ENCODE peak calls at places on chromosomes 11 and 22, in four cellular contexts. X, L, V and C are unnamed samples.

GRCh38 chr11:2096001-2096918 is 42.9 kb downstream of the IGF2 start:
- DNase-seq in L (no peak), V (no peak), X (no peak), C (peak; percentile 59)

GRCh38 chr22:46577361-46578249 is 40.2 kb upstream of the CELSR1 start:
- DNase-seq in L (no peak), X (no peak), V (no peak), C (peak; percentile 86)

GRCh38 chr11:27401760-27402316 is 38.8 kb upstream of the CCDC34 start:
- DNase-seq in V (no peak), L (peak; percentile 67), X (no peak), C (no peak)

GRCh38 chr11:69000831-69001245 is 12.2 kb downstream of the MRGPRF start:
- DNase-seq in V (no peak), X (peak; percentile 79), L (peak; percentile 30), C (peak; percentile 36)

GRCh38 chr11:68838572-68838964 is 3.1 kb downstream of the CPT1A start:
- DNase-seq in X (peak; percentile 56), V (no peak), L (no peak), C (no peak)

GRCh38 chr11:132430352-132431091 is 1060.1 kb downstream of the NTM start:
- DNase-seq in L (no peak), X (no peak), V (no peak), C (no peak)

GRCh38 chr11:34052608-34053160 is 1.2 kb downstream of the CAPRIN1 start:
- DNase-seq in X (peak; percentile 31), L (peak; percentile 42), V (peak; percentile 16), C (peak; percentile 89)

GRCh38 chr22:50720301-50720845 is 17.6 kb upstream of the ACR start:
- DNase-seq in X (no peak), V (no peak), L (no peak), C (no peak)

GRCh38 chr11:24155792-24156191 is 341.1 kb upstream of the LUZP2 start:
- DNase-seq in X (no peak), V (no peak), L (no peak), C (no peak)

GRCh38 chr11:1570896-1571759 is 943 bp downstream of the DUSP8 start:
- DNase-seq in L (peak; percentile 31), V (no peak), X (no peak), C (peak; percentile 82)

GRCh38 chr11:62770778-62771143 is 435 bp upstream of the TAF6L start:
- DNase-seq in X (no peak), V (no peak), L (peak; percentile 44), C (peak; percentile 81)

GRCh38 chr22:43227231-43227630 is 40.3 kb upstream of the TTLL12 start:
- DNase-seq in L (no peak), X (no peak), V (no peak), C (no peak)

GRCh38 chr11:64859542-64860414 is 15.3 kb upstream of the CDC42BPG start:
- DNase-seq in V (peak; percentile 94), X (no peak), L (no peak), C (peak; percentile 88)

GRCh38 chr11:71554996-71555395 is 6.8 kb downstream of the KRTAP5-9 start:
- DNase-seq in X (no peak), L (no peak), V (no peak), C (no peak)

GRCh38 chr11:130413383-130414106 is 14.9 kb downstream of the ADAMTS8 start:
- DNase-seq in X (no peak), L (no peak), V (no peak), C (no peak)

GRCh38 chr11:118907749-118908106 is 18.0 kb downstream of the BCL9L start:
- DNase-seq in X (no peak), V (no peak), L (no peak), C (no peak)

GRCh38 chr11:64372802-64373597 is 14.0 kb downstream of the RPS6KA4 start:
- DNase-seq in V (no peak), X (no peak), L (no peak), C (no peak)

GRCh38 chr11:43823851-43824250 is 56.8 kb upstream of the ALKBH3 start:
- DNase-seq in V (no peak), L (no peak), X (no peak), C (no peak)

GRCh38 chr11:68954970-68955958 is 25.5 kb downstream of the MRGPRD start:
- DNase-seq in L (peak; percentile 73), V (no peak), X (peak; percentile 46), C (peak; percentile 83)

DNA sequence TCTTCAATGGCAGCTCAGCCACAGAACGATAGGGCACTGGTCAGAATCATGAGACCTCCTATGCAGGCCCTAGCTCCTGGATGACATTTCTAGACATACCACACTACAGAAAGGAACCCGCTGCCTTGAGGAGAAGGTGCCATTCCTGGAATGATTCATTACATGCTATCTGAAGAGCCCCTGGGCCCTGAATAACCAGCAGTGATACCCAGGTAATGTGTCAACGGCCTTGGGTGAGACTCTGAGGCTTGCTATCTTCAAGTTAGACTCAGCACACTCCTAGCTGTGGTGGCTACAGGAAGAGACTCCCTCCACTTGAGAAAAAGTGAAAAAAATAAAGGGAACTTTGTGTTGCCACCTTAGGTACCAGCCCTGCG is 161.2 kb upstream of the GRIA4 start:
- DNase-seq in X (no peak), L (no peak), V (no peak), C (no peak)
- H3K4me1 ChIP-seq in X (no peaks in the 10 kb centered on the region), L (no peaks in the 10 kb centered on the region), V (no peaks in the 10 kb centered on the region), C (no peaks in the 10 kb centered on the region)

GRCh38 chr11:18332891-18333290 is 10.5 kb downstream of the GTF2H1 start:
- DNase-seq in X (no peak), L (no peak), V (no peak), C (no peak)
- TF ChIP-seq CTCF in X (no peak), L (no peak), V (no peak), C (no peak)

GRCh38 chr22:45317551-45318167 is 7.9 kb downstream of the FAM118A start:
- DNase-seq in L (peak; percentile 75), V (no peak), X (peak; percentile 87), C (no peak)
- H3K4me1 ChIP-seq in L (peaks cover 4% of the 10 kb centered on the region), V (peaks cover 6% of the 10 kb centered on the region), X (peaks cover 35% of the 10 kb centered on the region), C (peaks cover 43% of the 10 kb centered on the region)

DNA sequence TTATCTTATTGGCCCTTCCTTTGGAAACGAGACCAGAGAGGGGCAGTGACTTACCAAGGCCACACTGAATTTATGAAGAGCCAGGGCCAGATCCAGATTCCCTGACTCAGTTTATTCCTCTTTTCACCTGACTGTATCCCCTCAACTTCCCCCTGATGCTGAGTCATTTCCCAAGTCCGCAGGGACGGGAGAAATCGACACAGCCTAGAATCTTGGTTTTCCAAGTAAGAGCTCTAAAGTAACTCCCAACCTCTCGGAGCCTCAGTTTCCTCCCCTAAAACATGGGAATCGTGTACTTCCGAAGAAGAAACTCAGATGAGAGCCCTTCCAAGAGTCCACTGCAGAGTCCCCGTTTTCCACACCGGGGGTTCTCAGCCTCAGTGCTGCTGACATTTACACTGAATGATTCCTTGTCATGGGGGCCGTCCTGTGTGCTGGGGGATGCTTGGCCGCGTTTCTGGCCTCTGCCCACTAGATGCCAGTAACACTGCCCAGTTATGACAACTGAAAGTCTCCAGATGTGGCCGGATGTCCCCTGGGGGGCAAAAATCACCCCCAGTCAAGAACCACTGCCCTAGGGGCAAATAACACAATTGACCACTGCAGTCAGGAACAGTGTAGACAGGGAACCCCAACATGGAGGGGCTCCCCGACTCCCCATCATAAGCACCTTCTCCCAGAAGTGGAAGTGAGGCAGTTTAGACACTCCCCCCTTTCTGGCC is 11.2 kb downstream of the MPST start:
- DNase-seq in L (no peak), V (no peak), X (no peak), C (no peak)
- TF ChIP-seq CTCF in L (no peak), V (no peak), X (no peak), C (no peak)